ENCODE peak calls at places on chromosome 17, in seven cellular contexts. L, J, H, U, G, S and N are unnamed samples.

GRCh38 chr17:2749058-2749783 is at the start of gene CCDC92B:
- DNase-seq in L (peak), J (peak), H (no peak), U (no peak), G (no peak), S (no peak), N (no peak)

GRCh38 chr17:9982159-9982558 is 77.1 kb upstream of the RCVRN start:
- DNase-seq in L (no peak), J (peak), H (no peak), U (peak), G (peak), S (peak), N (peak)

GRCh38 chr17:17494499-17495447 is 1.4 kb downstream of the RASD1 start:
- DNase-seq in L (no peak), J (peak), H (no peak), U (no peak), G (no peak), S (no peak), N (no peak)

GRCh38 chr17:19738757-19739156 is 9.3 kb downstream of the ALDH3A1 start:
- DNase-seq in L (no peak), J (no peak), H (no peak), U (no peak), G (no peak), S (no peak), N (no peak)

GRCh38 chr17:55644346-55644745 is 78.3 kb downstream of the TMEM100 start:
- DNase-seq in L (no peak), J (no peak), H (no peak), U (no peak), G (no peak), S (no peak), N (no peak)

GRCh38 chr17:10297691-10298090 is 75.1 kb downstream of the MYH13 start:
- DNase-seq in L (no peak), J (no peak), H (no peak), U (no peak), G (no peak), S (no peak), N (no peak)

GRCh38 chr17:62101090-62101489 is 36.0 kb upstream of the MED13 start:
- DNase-seq in L (no peak), J (no peak), H (no peak), U (no peak), G (no peak), S (no peak), N (no peak)

GRCh38 chr17:3859895-3860294 is 13.8 kb upstream of the NCBP3 start:
- DNase-seq in L (peak), J (no peak), H (no peak), U (no peak), G (no peak), S (no peak), N (no peak)

GRCh38 chr17:75854111-75854748 is 905 bp downstream of the WBP2 start:
- DNase-seq in L (no peak), J (no peak), H (no peak), U (no peak), G (peak), S (no peak), N (no peak)

GRCh38 chr17:53548252-53548651 is 274.5 kb upstream of the KIF2B start:
- DNase-seq in L (no peak), J (no peak), H (no peak), U (no peak), G (no peak), S (no peak), N (no peak)

GRCh38 chr17:79026345-79027273 is 2.6 kb downstream of the C1QTNF1 start:
- DNase-seq in L (peak), J (no peak), H (no peak), U (peak), G (peak), S (no peak), N (no peak)

GRCh38 chr17:17994271-17994670 is 21.6 kb downstream of the DRC3 start:
- DNase-seq in L (peak), J (peak), H (no peak), U (peak), G (peak), S (no peak), N (no peak)

GRCh38 chr17:41421116-41421515 is 3.3 kb downstream of the KRT37 start:
- DNase-seq in L (no peak), J (no peak), H (no peak), U (no peak), G (peak), S (no peak), N (peak)

GRCh38 chr17:70613681-70614080 is 444.3 kb downstream of the KCNJ2 start:
- DNase-seq in L (no peak), J (no peak), H (no peak), U (no peak), G (no peak), S (no peak), N (no peak)

GRCh38 chr17:75799402-75799801 is 14.8 kb downstream of the UNK start:
- DNase-seq in L (no peak), J (no peak), H (no peak), U (no peak), G (no peak), S (no peak), N (no peak)

GRCh38 chr17:8375738-8376259 is 705 bp downstream of the KRABD2 start:
- DNase-seq in L (no peak), J (no peak), H (no peak), U (no peak), G (no peak), S (no peak), N (peak)

GRCh38 chr17:79008666-79009387 is 737 bp downstream of the CANT1 start:
- DNase-seq in L (peak), J (no peak), H (no peak), U (no peak), G (no peak), S (no peak), N (no peak)

GRCh38 chr17:19374136-19374535 is 4.2 kb upstream of the MAPK7 start:
- DNase-seq in L (no peak), J (no peak), H (no peak), U (no peak), G (no peak), S (no peak), N (no peak)

GRCh38 chr17:35432176-35433074 is at the start of gene SLFN12:
- DNase-seq in L (no peak), J (peak), H (peak), U (no peak), G (no peak), S (no peak), N (peak)

GRCh38 chr17:4986403-4986802 is 1.1 kb downstream of the CAMTA2 start:
- DNase-seq in L (no peak), J (no peak), H (no peak), U (no peak), G (no peak), S (no peak), N (peak)

GRCh38 chr17:78621720-78622490 is 44.7 kb upstream of the DNAH17 start:
- DNase-seq in L (no peak), J (no peak), H (no peak), U (no peak), G (no peak), S (no peak), N (no peak)

GRCh38 chr17:61395983-61396585 is 3.6 kb upstream of the TBX2 start:
- DNase-seq in L (no peak), J (peak), H (no peak), U (no peak), G (no peak), S (no peak), N (no peak)

GRCh38 chr17:18182978-18183333 is 672 bp upstream of the ALKBH5 start:
- DNase-seq in L (peak), J (peak), H (no peak), U (no peak), G (no peak), S (peak), N (peak)

GRCh38 chr17:43517615-43518386 is 28.3 kb downstream of the ETV4 start:
- DNase-seq in L (no peak), J (no peak), H (peak), U (no peak), G (no peak), S (no peak), N (no peak)

GRCh38 chr17:61235001-61235820 is 164.4 kb upstream of the TBX2 start:
- DNase-seq in L (no peak), J (no peak), H (no peak), U (no peak), G (no peak), S (peak), N (no peak)

GRCh38 chr17:34406196-34406595 is 43.2 kb upstream of the CCL1 start:
- DNase-seq in L (no peak), J (no peak), H (no peak), U (no peak), G (no peak), S (no peak), N (no peak)

GRCh38 chr17:11296994-11297393 is 56.0 kb downstream of the SHISA6 start:
- DNase-seq in L (peak), J (no peak), H (no peak), U (no peak), G (peak), S (no peak), N (peak)

GRCh38 chr17:65388911-65389310 is 172.5 kb downstream of the AXIN2 start:
- DNase-seq in L (no peak), J (no peak), H (no peak), U (no peak), G (no peak), S (no peak), N (no peak)

GRCh38 chr17:3827124-3827773 is 18.8 kb downstream of the NCBP3 start:
- DNase-seq in L (peak), J (peak), H (no peak), U (peak), G (peak), S (peak), N (peak)

GRCh38 chr17:74094651-74095050 is 108.8 kb upstream of the RPL38 start:
- DNase-seq in L (peak), J (no peak), H (no peak), U (no peak), G (no peak), S (no peak), N (no peak)

GRCh38 chr17:40491486-40491885 is 9.9 kb downstream of the TNS4 start:
- DNase-seq in L (no peak), J (no peak), H (no peak), U (no peak), G (no peak), S (no peak), N (no peak)

GRCh38 chr17:56681561-56682266 is 88.2 kb downstream of the NOG start:
- DNase-seq in L (no peak), J (no peak), H (no peak), U (peak), G (no peak), S (peak), N (no peak)

GRCh38 chr17:1590031-1590746 is 27.6 kb upstream of the PITPNA start:
- DNase-seq in L (no peak), J (no peak), H (no peak), U (peak), G (peak), S (peak), N (no peak)
- TF ChIP-seq JUND in L (peak), J (no peak), H (no peak), U (peak), G (peak), S (peak), N (no peak)

DNA sequence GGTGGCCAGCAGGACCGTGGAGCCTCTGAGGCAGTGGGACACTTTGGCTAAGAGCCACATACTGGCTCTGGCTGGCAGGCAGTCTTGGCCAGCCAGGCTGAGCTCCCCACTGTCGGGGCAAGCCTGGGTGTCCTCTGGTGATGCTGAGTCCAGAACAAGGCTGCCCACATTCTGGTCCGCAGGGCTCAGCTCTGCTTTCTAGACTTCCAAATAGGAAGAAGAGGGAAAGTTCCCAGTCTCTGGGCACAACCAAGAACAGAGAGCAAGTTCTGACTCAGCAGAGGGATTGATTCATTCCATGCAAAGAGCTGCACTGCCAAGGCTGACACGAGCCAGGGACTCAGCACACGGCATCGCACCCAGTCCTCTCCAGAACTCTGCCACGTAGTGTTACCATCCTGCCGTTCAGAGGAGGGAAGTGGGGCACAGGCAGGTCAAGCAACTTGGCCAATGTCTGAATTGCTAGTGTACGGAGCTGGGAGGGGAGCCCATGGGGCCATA is 58.9 kb downstream of the NOS2 start:
- DNase-seq in L (no peak), J (peak), H (no peak), U (no peak), G (no peak), S (no peak), N (no peak)
- TF ChIP-seq JUND in L (no peak), J (no peak), H (no peak), U (no peak), G (no peak), S (no peak), N (no peak)

DNA sequence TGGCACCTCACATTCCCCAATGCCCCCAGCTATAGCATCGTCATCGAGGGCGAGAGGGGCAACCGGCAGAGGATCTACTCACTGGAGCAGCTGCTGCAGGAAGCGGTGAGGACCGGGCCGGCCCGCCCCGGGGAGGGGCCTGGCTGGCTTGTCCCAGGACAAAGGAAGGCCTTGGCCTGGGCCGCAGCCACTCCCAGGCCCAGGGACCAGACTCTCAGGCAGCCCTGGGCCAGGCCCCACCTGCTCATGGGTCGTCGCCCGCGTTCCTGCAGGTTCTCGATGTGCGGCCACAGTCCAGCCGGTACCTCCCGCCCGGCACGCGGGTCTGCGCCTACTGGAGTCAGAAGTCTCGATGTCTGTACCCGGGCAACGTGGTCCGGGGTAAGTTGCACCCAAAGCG is 53.4 kb downstream of the ACTG1 start:
- DNase-seq in L (no peak), J (no peak), H (no peak), U (no peak), G (no peak), S (no peak), N (no peak)
- TF ChIP-seq JUND in L (no peak), J (no peak), H (no peak), U (no peak), G (no peak), S (no peak), N (no peak)

GRCh38 chr17:66777689-66778225 is 57.2 kb upstream of the CACNG5 start:
- DNase-seq in L (no peak), J (peak), H (no peak), U (no peak), G (no peak), S (no peak), N (peak)
- TF ChIP-seq JUND in L (no peak), J (no peak), H (no peak), U (no peak), G (no peak), S (no peak), N (no peak)

GRCh38 chr17:50175035-50175788 is 9.4 kb downstream of the SGCA start:
- DNase-seq in L (no peak), J (no peak), H (no peak), U (no peak), G (no peak), S (no peak), N (no peak)

GRCh38 chr17:50172130-50172529 is 6.3 kb downstream of the SGCA start:
- DNase-seq in L (no peak), J (no peak), H (no peak), U (no peak), G (peak), S (no peak), N (no peak)

GRCh38 chr17:50171371-50172071 is 5.7 kb downstream of the SGCA start:
- DNase-seq in L (no peak), J (no peak), H (no peak), U (no peak), G (no peak), S (no peak), N (no peak)

GRCh38 chr17:50174444-50174843 is 8.6 kb downstream of the SGCA start:
- DNase-seq in L (no peak), J (no peak), H (no peak), U (no peak), G (no peak), S (no peak), N (no peak)

DNA sequence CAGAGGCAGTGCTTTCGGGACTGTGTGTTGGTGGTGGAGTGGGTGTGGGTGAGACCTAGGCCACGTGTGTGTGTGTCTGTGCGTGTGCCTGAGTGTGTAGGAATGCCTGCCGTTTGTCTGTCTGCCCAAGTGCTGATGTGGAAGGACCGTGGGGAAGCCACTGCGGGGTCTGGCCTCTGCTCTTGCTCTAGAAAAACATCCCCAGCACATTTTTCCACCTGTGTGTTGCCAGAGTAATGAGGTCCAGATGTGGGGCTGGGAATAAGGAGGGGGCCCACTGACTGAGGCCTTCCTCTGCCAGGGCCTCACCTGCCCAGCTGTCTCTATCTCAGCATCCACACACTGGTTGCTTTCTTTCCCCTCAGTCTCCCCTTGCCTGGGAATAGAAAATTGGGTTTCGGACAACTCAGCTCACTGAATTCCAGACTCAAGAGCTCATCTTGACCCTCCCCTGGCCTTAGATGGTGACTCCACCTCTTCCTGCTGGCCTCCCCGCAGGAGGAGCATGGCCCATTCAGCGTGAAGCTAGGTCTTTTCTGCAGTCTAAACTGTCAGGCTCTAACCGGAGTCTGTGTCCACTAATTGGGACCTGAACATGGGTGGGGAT is 7.6 kb downstream of the SGCA start:
- DNase-seq in L (peak), J (no peak), H (no peak), U (no peak), G (no peak), S (no peak), N (no peak)
- TF ChIP-seq JUND in L (no peak), J (no peak), H (no peak), U (no peak), G (no peak), S (no peak), N (no peak)